ENCODE peak calls at places on chromosome 20, in five cellular contexts. V is RWPE1, H is GM12865, R is stomach, J is adrenal gland. Y is an unnamed sample.

GRCh38 chr20:21712443-21713059 is 7.1 kb downstream of the PAX1 start:
- DNase-seq in V (no peak), H (no peak), R (no peak), J (no peak), Y (no peak)

GRCh38 chr20:49675368-49676151 is 38.1 kb downstream of the B4GALT5 start:
- DNase-seq in V (peak), H (peak), R (no peak), J (no peak), Y (peak)

GRCh38 chr20:45945678-45946148 is 11.2 kb downstream of the PCIF1 start:
- DNase-seq in V (no peak), H (no peak), R (no peak), J (peak), Y (no peak)

GRCh38 chr20:5608448-5609161 is 141.6 kb upstream of the SHLD1 start:
- DNase-seq in V (no peak), H (peak), R (no peak), J (no peak), Y (no peak)

GRCh38 chr20:35503841-35504460 is 25.5 kb downstream of the C20orf173 start:
- DNase-seq in V (no peak), H (no peak), R (no peak), J (no peak), Y (no peak)

GRCh38 chr20:53706511-53707031 is 112.9 kb upstream of the ZNF217 start:
- DNase-seq in V (no peak), H (peak), R (no peak), J (no peak), Y (no peak)

GRCh38 chr20:2133318-2134183 is 31.9 kb downstream of the STK35 start:
- DNase-seq in V (no peak), H (no peak), R (no peak), J (peak), Y (no peak)

GRCh38 chr20:10131612-10132345 is 86.9 kb upstream of the SNAP25 start:
- DNase-seq in V (no peak), H (no peak), R (peak), J (peak), Y (no peak)

GRCh38 chr20:64191002-64191401 is 26.8 kb downstream of the MYT1 start:
- DNase-seq in V (no peak), H (no peak), R (no peak), J (no peak), Y (no peak)

GRCh38 chr20:64077094-64077493 is 2.2 kb downstream of the RGS19 start:
- DNase-seq in V (no peak), H (peak), R (no peak), J (no peak), Y (no peak)

GRCh38 chr20:49633643-49634042 is 65.7 kb upstream of the PTGIS start:
- DNase-seq in V (no peak), H (no peak), R (no peak), J (no peak), Y (no peak)

GRCh38 chr20:4366076-4366475 is 350.7 kb upstream of the RNF24 start:
- DNase-seq in V (peak), H (no peak), R (no peak), J (no peak), Y (no peak)

GRCh38 chr20:56328861-56329260 is 29.9 kb upstream of the FAM210B start:
- DNase-seq in V (peak), H (no peak), R (no peak), J (peak), Y (peak)

GRCh38 chr20:19588731-19589130 is 169.3 kb upstream of the RIN2 start:
- DNase-seq in V (no peak), H (no peak), R (peak), J (no peak), Y (no peak)

GRCh38 chr20:32191422-32191821 is 16.1 kb downstream of the PLAGL2 start:
- DNase-seq in V (no peak), H (no peak), R (no peak), J (no peak), Y (no peak)

GRCh38 chr20:24634855-24635254 is 165.4 kb downstream of the SYNDIG1 start:
- DNase-seq in V (peak), H (no peak), R (no peak), J (no peak), Y (no peak)

GRCh38 chr20:18913701-18914100 is 100.1 kb downstream of the SCP2D1 start:
- DNase-seq in V (no peak), H (no peak), R (no peak), J (no peak), Y (no peak)

GRCh38 chr20:24653306-24653705 is 183.9 kb downstream of the SYNDIG1 start:
- DNase-seq in V (no peak), H (no peak), R (no peak), J (no peak), Y (no peak)

GRCh38 chr20:5342031-5342430 is 25.3 kb upstream of the PROKR2 start:
- DNase-seq in V (no peak), H (no peak), R (no peak), J (no peak), Y (no peak)

GRCh38 chr20:600141-600540 is 10.0 kb downstream of the TCF15 start:
- DNase-seq in V (no peak), H (no peak), R (no peak), J (no peak), Y (no peak)

GRCh38 chr20:54197621-54198604 is 10.0 kb upstream of the PFDN4 start:
- DNase-seq in V (peak), H (peak), R (no peak), J (no peak), Y (peak)

GRCh38 chr20:50338479-50339195 is 148.0 kb downstream of the CEBPB start:
- DNase-seq in V (no peak), H (peak), R (no peak), J (peak), Y (no peak)

GRCh38 chr20:24470031-24470781 is 777 bp downstream of the SYNDIG1 start:
- DNase-seq in V (no peak), H (no peak), R (no peak), J (no peak), Y (no peak)

GRCh38 chr20:33046412-33046811 is 7.3 kb upstream of the BPIFB3 start:
- DNase-seq in V (no peak), H (no peak), R (no peak), J (no peak), Y (no peak)

GRCh38 chr20:13922241-13922640 is 68.2 kb downstream of the SEL1L2 start:
- DNase-seq in V (no peak), H (no peak), R (no peak), J (no peak), Y (no peak)

GRCh38 chr20:36183155-36183944 is 28.8 kb downstream of the EPB41L1 start:
- DNase-seq in V (no peak), H (no peak), R (no peak), J (peak), Y (no peak)

GRCh38 chr20:9978395-9979004 is 56.3 kb upstream of the ANKEF1 start:
- DNase-seq in V (peak), H (peak), R (no peak), J (peak), Y (peak)

GRCh38 chr20:23671479-23671878 is 17.4 kb downstream of the CST4 start:
- DNase-seq in V (no peak), H (no peak), R (no peak), J (no peak), Y (no peak)

GRCh38 chr20:38268115-38268514 is 7.6 kb upstream of the KIAA1755 start:
- DNase-seq in V (no peak), H (no peak), R (no peak), J (no peak), Y (no peak)

GRCh38 chr20:36848078-36848660 is 27.8 kb upstream of the TLDC2 start:
- DNase-seq in V (no peak), H (no peak), R (no peak), J (peak), Y (no peak)

GRCh38 chr20:50569864-50570836 is 60.0 kb downstream of the PTPN1 start:
- DNase-seq in V (no peak), H (peak), R (no peak), J (no peak), Y (no peak)

GRCh38 chr20:59441306-59441705 is 140.9 kb downstream of the EDN3 start:
- DNase-seq in V (no peak), H (no peak), R (no peak), J (no peak), Y (no peak)

GRCh38 chr20:59165794-59166709 is 2.4 kb downstream of the ZNF831 start:
- DNase-seq in V (no peak), H (no peak), R (no peak), J (no peak), Y (no peak)

GRCh38 chr20:40606660-40607059 is 82.4 kb downstream of the MAFB start:
- DNase-seq in V (no peak), H (no peak), R (no peak), J (no peak), Y (no peak)
- TF ChIP-seq CTCF in V (no peak), H (no peak), R (no peak), J (no peak), Y (no peak)

GRCh38 chr20:57332105-57333089 is 2.8 kb downstream of the SPO11 start:
- DNase-seq in V (peak), H (no peak), R (no peak), J (no peak), Y (no peak)
- TF ChIP-seq CTCF in V (peak), H (no peak), R (no peak), J (no peak), Y (peak)

DNA sequence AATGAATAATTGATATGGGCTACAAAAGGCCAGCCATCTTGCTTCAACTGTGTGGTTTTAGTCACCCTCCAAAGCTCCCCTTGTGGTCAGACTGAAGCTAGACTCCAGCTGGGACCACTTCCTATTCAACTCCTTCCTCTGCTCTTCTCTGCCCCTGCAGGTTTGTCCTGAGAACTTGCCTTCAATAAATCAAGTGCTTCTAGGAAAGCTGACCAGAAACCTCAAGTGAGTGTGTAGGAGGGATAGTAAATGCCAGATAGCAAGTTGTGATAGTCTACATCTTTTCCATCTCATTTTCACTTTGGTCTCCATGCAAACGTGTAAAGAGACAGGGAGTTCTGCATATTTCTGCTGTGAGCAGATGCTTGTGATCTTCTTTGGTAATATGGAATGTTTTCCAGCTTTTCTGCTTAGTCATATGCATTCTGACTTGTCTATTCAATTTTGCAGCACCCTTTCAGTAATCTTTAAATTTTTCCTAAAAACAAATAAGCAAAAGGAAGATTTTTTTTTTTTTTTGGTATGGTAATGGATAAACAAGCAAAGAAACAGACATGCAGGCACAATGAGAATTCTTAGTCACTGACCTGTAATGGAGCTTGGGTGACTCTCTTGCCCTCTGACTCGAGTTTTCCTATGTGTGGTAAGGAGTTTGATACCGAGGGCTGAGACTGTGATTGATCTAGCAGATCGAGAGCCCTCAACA is 201.3 kb upstream of the BTBD3 start:
- DNase-seq in V (peak), H (peak), R (no peak), J (no peak), Y (peak)
- TF ChIP-seq CTCF in V (peak), H (no peak), R (no peak), J (no peak), Y (peak)

GRCh38 chr20:62331347-62331746 is 28.6 kb downstream of the ADRM1 start:
- DNase-seq in V (no peak), H (no peak), R (no peak), J (no peak), Y (no peak)

GRCh38 chr20:62330576-62331317 is 27.9 kb downstream of the ADRM1 start:
- DNase-seq in V (no peak), H (no peak), R (no peak), J (no peak), Y (no peak)

GRCh38 chr20:62333820-62334595 is 31.2 kb downstream of the ADRM1 start:
- DNase-seq in V (no peak), H (no peak), R (no peak), J (no peak), Y (no peak)

GRCh38 chr20:62332989-62333819 is 30.4 kb downstream of the ADRM1 start:
- DNase-seq in V (no peak), H (no peak), R (no peak), J (no peak), Y (no peak)

GRCh38 chr20:62332421-62332820 is 29.6 kb downstream of the ADRM1 start:
- DNase-seq in V (no peak), H (no peak), R (no peak), J (no peak), Y (no peak)
- TF ChIP-seq CTCF in V (no peak), H (no peak), R (no peak), J (no peak), Y (peak)

GRCh38 chr20:44075950-44076232 is 111.1 kb downstream of the JPH2 start:
- DNase-seq in V (no peak), H (no peak), R (no peak), J (no peak), Y (no peak)

GRCh38 chr20:44073675-44074071 is 113.3 kb downstream of the JPH2 start:
- DNase-seq in V (no peak), H (no peak), R (no peak), J (no peak), Y (no peak)

GRCh38 chr20:44073011-44073674 is 113.8 kb downstream of the JPH2 start:
- DNase-seq in V (no peak), H (no peak), R (peak), J (no peak), Y (no peak)

GRCh38 chr20:44075191-44075949 is 111.6 kb downstream of the JPH2 start:
- DNase-seq in V (no peak), H (no peak), R (peak), J (no peak), Y (no peak)

DNA sequence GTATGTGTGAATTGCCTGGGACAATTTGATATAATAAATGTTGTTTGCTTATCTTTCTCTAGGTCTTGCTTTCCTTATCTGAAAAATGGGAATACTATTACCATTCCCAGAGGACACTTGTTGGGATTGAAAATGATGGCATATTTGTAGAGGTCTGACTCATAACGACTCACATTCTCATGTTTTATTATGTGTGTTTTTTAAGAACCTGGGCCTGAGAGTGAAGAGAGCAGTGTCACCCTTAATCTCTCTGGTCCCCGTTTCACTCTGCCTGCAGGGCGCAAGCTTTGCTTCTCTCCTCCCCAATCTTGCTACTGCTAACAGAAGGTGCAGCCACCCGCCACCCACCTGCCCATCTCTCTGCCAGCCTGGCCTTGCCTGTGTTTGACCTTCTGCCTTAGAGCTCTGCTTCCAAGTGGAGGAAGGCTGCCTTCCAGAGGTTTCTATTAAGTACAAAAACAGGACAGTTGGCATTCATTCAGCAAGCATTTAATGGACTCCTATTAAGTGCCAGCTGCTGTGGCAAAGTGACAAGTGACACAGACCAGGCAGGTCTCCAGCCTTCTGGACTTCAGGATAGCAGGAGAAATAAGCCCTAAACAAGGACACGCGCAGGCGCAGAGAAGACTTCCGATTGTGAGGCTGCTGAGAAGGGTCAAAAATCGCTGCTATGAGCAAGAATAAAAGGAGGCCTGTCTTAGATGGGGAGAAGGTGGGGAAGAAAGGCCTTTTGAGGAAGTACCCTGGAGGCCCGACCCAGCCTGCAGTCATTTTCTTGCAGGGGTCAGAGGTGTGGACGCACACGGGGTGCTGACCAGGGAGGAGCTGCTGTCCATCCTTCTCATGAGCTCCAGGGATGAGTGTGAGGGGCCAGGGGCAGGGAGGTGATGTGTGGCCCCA is 112.5 kb downstream of the JPH2 start:
- DNase-seq in V (no peak), H (no peak), R (peak), J (peak), Y (no peak)
- TF ChIP-seq CTCF in V (no peak), H (no peak), R (no peak), J (no peak), Y (no peak)

GRCh38 chr20:62494980-62495797 is 19.4 kb upstream of the GATA5 start:
- DNase-seq in V (no peak), H (no peak), R (no peak), J (peak), Y (no peak)

GRCh38 chr20:62494537-62494936 is 18.7 kb upstream of the GATA5 start:
- DNase-seq in V (no peak), H (peak), R (no peak), J (no peak), Y (no peak)

GRCh38 chr20:62498874-62499273 is 23.1 kb upstream of the GATA5 start:
- DNase-seq in V (no peak), H (no peak), R (no peak), J (no peak), Y (no peak)

GRCh38 chr20:62495798-62496325 is 20.1 kb upstream of the GATA5 start:
- DNase-seq in V (no peak), H (no peak), R (peak), J (no peak), Y (no peak)

GRCh38 chr20:62496525-62497218 is 20.9 kb upstream of the GATA5 start:
- DNase-seq in V (peak), H (peak), R (no peak), J (no peak), Y (peak)
- TF ChIP-seq CTCF in V (peak), H (peak), R (no peak), J (no peak), Y (peak)

GRCh38 chr20:62407221-62407992 is at the start of gene CABLES2:
- DNase-seq in V (peak), H (peak), R (peak), J (peak), Y (peak)
- TF ChIP-seq CTCF in V (peak), H (peak), R (no peak), J (peak), Y (peak)

GRCh38 chr20:3166913-3167342 is 6.4 kb downstream of the LZTS3 start:
- DNase-seq in V (no peak), H (no peak), R (no peak), J (no peak), Y (no peak)
- TF ChIP-seq CTCF in V (no peak), H (no peak), R (no peak), J (no peak), Y (no peak)

DNA sequence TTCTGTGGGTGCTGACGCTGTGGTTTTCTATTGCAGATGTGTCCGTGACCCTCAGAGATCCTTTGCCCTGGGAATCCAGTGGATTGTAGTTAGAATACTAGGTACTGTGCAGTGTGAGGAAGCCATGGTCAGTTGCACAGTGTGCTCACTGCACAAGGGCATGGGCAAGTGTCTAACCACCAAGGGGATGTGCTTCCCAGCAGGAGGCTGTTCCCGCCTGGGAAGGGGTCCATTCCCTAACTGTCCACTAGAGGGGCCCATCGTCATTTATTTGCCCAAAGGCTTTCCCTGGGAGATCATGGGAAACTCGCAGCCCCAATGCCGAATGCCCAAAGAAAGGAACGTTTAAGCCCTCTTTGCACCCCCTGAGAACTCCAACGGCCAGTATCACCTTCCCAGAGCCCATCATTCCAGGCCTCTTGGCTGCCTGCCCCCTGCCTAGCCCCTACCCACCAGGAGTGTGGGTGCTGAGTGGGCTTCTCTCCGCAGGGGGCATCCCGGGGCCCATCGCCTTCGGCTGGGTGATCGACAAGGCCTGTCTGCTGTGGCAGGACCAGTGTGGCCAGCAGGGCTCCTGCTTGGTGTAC is 26.2 kb downstream of the SLCO4A1 start:
- DNase-seq in V (peak), H (peak), R (peak), J (peak), Y (peak)
- TF ChIP-seq CTCF in V (peak), H (peak), R (no peak), J (peak), Y (peak)

GRCh38 chr20:44576297-44576696 is 6.1 kb upstream of the PKIG start:
- DNase-seq in V (no peak), H (peak), R (no peak), J (no peak), Y (peak)
- TF ChIP-seq CTCF in V (no peak), H (peak), R (no peak), J (no peak), Y (peak)

Y was measured in Calu3.